ENCODE peak calls at places on chromosomes 6 and 20, in six cellular contexts. K, P, R, H, M and C are unnamed samples.

GRCh38 chr6:28566527-28567252 is 41.0 kb downstream of the GPX5 start:
- DNase-seq in K (no peak), P (no peak), R (no peak), H (no peak), M (no peak), C (no peak)

GRCh38 chr20:48098099-48098498 is 312.8 kb upstream of the SULF2 start:
- DNase-seq in K (no peak), P (no peak), R (no peak), H (peak), M (no peak), C (no peak)

GRCh38 chr20:45372646-45373352 is 5.3 kb downstream of the TP53TG5 start:
- DNase-seq in K (peak), P (no peak), R (no peak), H (no peak), M (no peak), C (peak)

GRCh38 chr6:46674410-46674809 is 13.3 kb upstream of the TDRD6 start:
- DNase-seq in K (no peak), P (no peak), R (no peak), H (no peak), M (no peak), C (no peak)

GRCh38 chr20:50338479-50339195 is 148.0 kb downstream of the CEBPB start:
- DNase-seq in K (no peak), P (peak), R (peak), H (no peak), M (peak), C (no peak)

GRCh38 chr6:3868544-3868943 is 19.4 kb downstream of the FAM50B start:
- DNase-seq in K (no peak), P (no peak), R (no peak), H (no peak), M (no peak), C (no peak)

GRCh38 chr6:43723737-43724295 is 36.2 kb upstream of the MRPS18A start:
- DNase-seq in K (peak), P (peak), R (no peak), H (peak), M (peak), C (peak)

GRCh38 chr6:41538556-41539182 is 7.5 kb upstream of the FOXP4 start:
- DNase-seq in K (no peak), P (no peak), R (no peak), H (no peak), M (peak), C (no peak)

GRCh38 chr6:37083243-37084138 is 78.0 kb downstream of the FGD2 start:
- DNase-seq in K (no peak), P (peak), R (no peak), H (no peak), M (peak), C (peak)

GRCh38 chr6:119726086-119726485 is 376.5 kb upstream of the MAN1A1 start:
- DNase-seq in K (no peak), P (no peak), R (no peak), H (no peak), M (no peak), C (no peak)

GRCh38 chr20:37850724-37851123 is 52.2 kb upstream of the VSTM2L start:
- DNase-seq in K (no peak), P (no peak), R (no peak), H (no peak), M (peak), C (no peak)

GRCh38 chr6:116866281-116866871 is 10.7 kb upstream of the RFX6 start:
- DNase-seq in K (no peak), P (no peak), R (peak), H (no peak), M (peak), C (no peak)

GRCh38 chr20:52001999-52002666 is 189.4 kb downstream of the ZFP64 start:
- DNase-seq in K (no peak), P (peak), R (no peak), H (peak), M (no peak), C (peak)

GRCh38 chr20:32558526-32558925 is 26.6 kb downstream of the NOL4L start:
- DNase-seq in K (no peak), P (no peak), R (no peak), H (no peak), M (no peak), C (no peak)

GRCh38 chr20:17520583-17520982 is 10.6 kb downstream of the BFSP1 start:
- DNase-seq in K (no peak), P (no peak), R (no peak), H (no peak), M (no peak), C (peak)

GRCh38 chr6:164415832-164416563 is 893.4 kb downstream of the C6orf118 start:
- DNase-seq in K (no peak), P (no peak), R (no peak), H (no peak), M (no peak), C (peak)

GRCh38 chr6:1746919-1747460 is 137.3 kb downstream of the FOXC1 start:
- DNase-seq in K (no peak), P (no peak), R (no peak), H (no peak), M (no peak), C (no peak)

DNA sequence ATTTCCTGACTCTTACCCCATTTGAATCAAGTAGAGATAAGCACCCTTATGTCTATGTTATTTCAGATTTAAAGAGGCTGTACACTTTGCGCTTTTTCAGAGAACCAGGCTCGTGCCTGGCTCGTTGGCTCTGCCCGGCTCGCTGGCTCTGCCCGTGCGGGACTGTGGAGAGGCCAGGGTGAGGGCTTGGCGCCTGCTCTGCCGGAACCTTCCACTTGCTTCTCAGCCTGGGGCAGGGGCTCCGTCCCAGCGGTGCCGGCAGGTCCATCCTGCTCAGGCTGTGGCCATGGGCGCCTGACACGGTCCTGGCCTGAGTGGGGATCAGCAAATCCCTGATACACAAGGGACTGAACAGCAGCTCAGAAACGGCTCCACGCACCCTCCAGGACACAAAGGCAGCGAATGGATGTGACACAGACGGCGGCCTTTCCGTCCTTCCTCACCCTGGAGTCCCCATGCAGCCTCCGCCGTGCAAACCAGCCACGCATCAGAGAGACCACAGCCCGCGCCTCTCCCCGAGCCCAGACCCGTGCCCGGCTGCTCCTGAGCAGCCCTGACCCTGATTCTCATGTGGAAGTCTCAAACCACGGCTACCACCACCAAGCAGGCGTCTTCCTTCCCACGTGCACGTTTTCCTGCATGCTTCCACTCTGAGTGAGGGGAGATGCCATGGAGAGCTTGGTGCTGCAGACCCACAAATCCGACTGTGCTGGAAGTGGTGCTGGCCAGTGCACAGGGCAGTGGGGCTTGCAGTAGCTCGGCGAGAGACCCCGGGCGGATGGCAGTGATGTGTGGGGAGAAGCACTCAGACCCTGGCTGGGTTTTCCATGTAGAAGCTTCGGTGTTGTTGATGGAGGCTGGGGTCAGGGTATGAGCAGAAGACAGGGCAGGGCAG is 233.9 kb downstream of the ERMARD start:
- DNase-seq in K (no peak), P (no peak), R (no peak), H (no peak), M (no peak), C (no peak)
- TF ChIP-seq EZH2 in K (no peak), P (no peak), R (no peak), H (no peak), M (no peak), C (no peak)

GRCh38 chr6:144063744-144064401 is 31.5 kb downstream of the SF3B5 start:
- DNase-seq in K (peak), P (peak), R (peak), H (peak), M (peak), C (peak)

GRCh38 chr6:144063246-144063743 is 32.1 kb downstream of the SF3B5 start:
- DNase-seq in K (no peak), P (no peak), R (no peak), H (no peak), M (peak), C (no peak)

GRCh38 chr6:144064831-144065668 is 30.3 kb downstream of the SF3B5 start:
- DNase-seq in K (no peak), P (no peak), R (peak), H (no peak), M (no peak), C (peak)

GRCh38 chr6:144062757-144063156 is 32.6 kb downstream of the SF3B5 start:
- DNase-seq in K (no peak), P (no peak), R (no peak), H (no peak), M (no peak), C (no peak)

DNA sequence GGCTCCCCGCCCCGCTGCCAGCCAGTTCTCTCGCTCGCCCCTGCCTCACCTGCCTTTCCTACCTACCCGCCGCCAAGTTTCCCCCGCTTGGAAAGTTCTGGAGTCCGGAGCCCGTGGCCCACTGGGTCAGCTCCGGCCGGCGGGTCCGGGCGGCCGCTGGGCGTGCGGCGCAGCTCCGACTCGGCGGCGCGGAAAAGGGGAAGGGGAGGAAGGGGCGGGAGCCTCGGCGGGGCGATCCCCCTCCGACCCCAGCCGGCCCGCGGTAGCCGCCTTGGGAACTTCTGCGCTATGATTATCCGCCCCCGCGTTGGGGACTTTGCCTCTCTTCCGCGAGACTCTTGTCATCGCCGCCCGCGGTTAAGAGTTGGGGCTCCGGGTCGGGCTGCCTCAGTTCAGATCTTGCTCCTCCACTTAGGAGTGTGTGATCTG is 31.0 kb downstream of the SF3B5 start:
- DNase-seq in K (peak), P (no peak), R (no peak), H (no peak), M (peak), C (no peak)
- TF ChIP-seq POLR2A in K (no peak), P (no peak), R (no peak), H (no peak), M (no peak), C (no peak)

GRCh38 chr6:150723857-150724256 is 124.2 kb downstream of the PLEKHG1 start:
- DNase-seq in K (no peak), P (no peak), R (no peak), H (no peak), M (no peak), C (no peak)

GRCh38 chr6:150719861-150720260 is 120.2 kb downstream of the PLEKHG1 start:
- DNase-seq in K (no peak), P (no peak), R (no peak), H (no peak), M (no peak), C (no peak)

GRCh38 chr6:150723056-150723658 is 123.5 kb downstream of the PLEKHG1 start:
- DNase-seq in K (no peak), P (no peak), R (no peak), H (no peak), M (no peak), C (no peak)

GRCh38 chr6:150720774-150721233 is 121.1 kb downstream of the PLEKHG1 start:
- DNase-seq in K (no peak), P (no peak), R (peak), H (peak), M (no peak), C (no peak)

DNA sequence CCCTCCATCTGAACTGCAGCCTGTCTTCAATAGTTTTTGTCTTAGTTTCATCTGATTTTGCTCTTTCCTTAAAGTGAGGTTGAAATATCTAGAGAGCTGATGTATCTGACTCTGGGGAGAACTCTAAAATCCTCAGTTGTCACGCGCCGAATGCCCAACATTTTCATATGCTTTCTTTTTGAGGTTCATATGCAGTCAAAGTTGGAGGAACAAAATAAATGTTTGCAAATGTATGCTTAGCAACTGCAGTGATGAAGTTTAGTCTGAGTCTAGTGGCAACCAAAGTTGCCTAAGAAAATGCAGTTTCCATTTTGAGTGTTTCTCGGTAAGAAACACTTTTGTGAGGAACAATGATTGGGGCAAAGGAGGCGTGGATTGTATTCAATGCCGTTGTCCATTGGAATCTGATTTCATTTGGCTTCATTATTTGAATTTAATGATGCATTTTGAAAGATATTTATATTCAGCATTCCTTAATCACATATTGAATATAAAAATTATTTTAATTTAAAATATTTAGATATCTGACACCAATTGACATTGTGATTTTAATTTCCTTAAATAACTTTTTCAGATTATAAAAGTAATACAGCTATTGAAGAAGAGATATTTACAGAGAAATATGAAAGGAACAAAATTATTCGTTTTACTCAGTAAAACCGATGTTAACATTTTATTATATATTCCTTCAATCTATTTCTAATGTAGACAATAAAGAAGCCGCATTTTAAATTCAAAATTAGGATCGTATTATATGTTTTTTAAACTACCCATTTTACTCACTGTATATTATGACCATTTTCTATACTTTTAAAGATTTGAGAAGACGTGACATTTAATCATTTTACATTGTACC is 122.0 kb downstream of the PLEKHG1 start:
- DNase-seq in K (no peak), P (no peak), R (no peak), H (no peak), M (no peak), C (no peak)
- H3K4me3 ChIP-seq in K (no peak), P (no peak), R (peak), H (no peak), M (no peak), C (no peak)

GRCh38 chr6:100447900-100448700 is 16.6 kb downstream of the SIM1 start:
- DNase-seq in K (peak), P (no peak), R (no peak), H (no peak), M (no peak), C (no peak)
- TF ChIP-seq EZH2 in K (peak), P (no peak), R (no peak), H (no peak), M (no peak), C (peak)